ENCODE peak calls at places on chromosome 2, in nine cellular contexts. K is dorsolateral prefrontal cortex, O is K562, F is adrenal gland, B is right atrium auricular region, R is aorta, H is body of pancreas, Z is GM12865, M is OCI-LY7. J is an unnamed sample.
A peak's percentile ranks its signal among the peaks of the same experiment; 100 is the strongest.

GRCh38 chr2:45006041-45006941 is 3.0 kb downstream of the SIX2 start:
- DNase-seq in Z (no peak), O (no peak), K (no peak), R (no peak), H (no peak), B (no peak), M (no peak), F (no peak), J (no peak)

GRCh38 chr2:142794850-142795249 is 82.6 kb upstream of the KYNU start:
- DNase-seq in H (no peak), F (no peak), Z (no peak), B (no peak), O (no peak), K (no peak), M (no peak), R (no peak), J (no peak)

GRCh38 chr2:64143154-64144056 is 815 bp downstream of the PELI1 start:
- DNase-seq in R (no peak), O (peak; percentile 58), H (peak; percentile 42), B (no peak), F (peak; percentile 34), K (peak; percentile 53), M (peak; percentile 60), Z (peak; percentile 57), J (no peak)

GRCh38 chr2:39356922-39357639 is 80.0 kb downstream of the MAP4K3 start:
- DNase-seq in H (no peak), M (no peak), O (no peak), K (no peak), F (no peak), Z (no peak), B (no peak), R (no peak), J (no peak)

GRCh38 chr2:185689906-185690539 is 48.6 kb upstream of the FSIP2 start:
- DNase-seq in O (no peak), R (no peak), M (no peak), B (no peak), H (no peak), K (no peak), Z (no peak), F (no peak), J (peak; percentile 5)

GRCh38 chr2:160221391-160222276 is 21.6 kb upstream of the ITGB6 start:
- DNase-seq in O (no peak), H (peak; percentile 57), K (no peak), Z (no peak), F (no peak), B (peak; percentile 77), R (no peak), M (no peak), J (peak; percentile 51)

GRCh38 chr2:70088508-70089219 is 1.4 kb downstream of the PCBP1 start:
- DNase-seq in O (no peak), K (no peak), R (no peak), H (no peak), F (no peak), B (no peak), Z (no peak), M (no peak), J (no peak)

GRCh38 chr2:176128172-176129012 is 1.1 kb upstream of the HOXD8 start:
- DNase-seq in F (peak; percentile 33), K (no peak), M (no peak), H (no peak), O (no peak), R (no peak), B (no peak), Z (no peak), J (no peak)

GRCh38 chr2:1819396-1819795 is 75.1 kb upstream of the PXDN start:
- DNase-seq in F (no peak), Z (no peak), O (no peak), K (no peak), B (no peak), M (no peak), H (no peak), R (no peak), J (no peak)

GRCh38 chr2:234579231-234579962 is 82.5 kb upstream of the ARL4C start:
- DNase-seq in H (no peak), M (no peak), O (no peak), R (no peak), K (no peak), Z (no peak), B (no peak), F (no peak), J (no peak)

GRCh38 chr2:235966932-235967331 is 201.3 kb downstream of the GBX2 start:
- DNase-seq in F (no peak), M (no peak), O (no peak), Z (no peak), B (no peak), H (no peak), K (no peak), R (no peak), J (no peak)

GRCh38 chr2:174581543-174581942 is 16.1 kb downstream of the WIPF1 start:
- DNase-seq in F (no peak), O (no peak), Z (peak; percentile 30), H (no peak), B (no peak), M (no peak), K (no peak), R (no peak), J (no peak)

GRCh38 chr2:211228559-211228958 is 672.2 kb downstream of the CPS1 start:
- DNase-seq in M (no peak), F (no peak), R (no peak), Z (no peak), O (no peak), K (no peak), B (no peak), H (no peak), J (no peak)

GRCh38 chr2:177972123-177972522 is 100.5 kb downstream of the PDE11A start:
- DNase-seq in R (no peak), H (no peak), O (no peak), B (no peak), Z (no peak), F (no peak), M (no peak), K (no peak), J (no peak)

GRCh38 chr2:170869036-170869435 is 52.3 kb downstream of the GAD1 start:
- DNase-seq in R (no peak), M (no peak), B (no peak), H (no peak), F (no peak), Z (no peak), O (no peak), K (no peak), J (no peak)

GRCh38 chr2:170878505-170878904 is 50.5 kb upstream of the GORASP2 start:
- DNase-seq in F (no peak), Z (peak; percentile 13), K (no peak), M (no peak), R (no peak), H (no peak), O (no peak), B (no peak), J (no peak)

GRCh38 chr2:170869461-170869860 is 52.8 kb downstream of the GAD1 start:
- DNase-seq in Z (no peak), O (no peak), K (no peak), M (no peak), R (no peak), H (no peak), F (no peak), B (no peak), J (no peak)

GRCh38 chr2:170878061-170878460 is 51.0 kb upstream of the GORASP2 start:
- DNase-seq in M (no peak), B (no peak), H (no peak), R (no peak), F (no peak), K (no peak), Z (no peak), O (no peak), J (no peak)

DNA sequence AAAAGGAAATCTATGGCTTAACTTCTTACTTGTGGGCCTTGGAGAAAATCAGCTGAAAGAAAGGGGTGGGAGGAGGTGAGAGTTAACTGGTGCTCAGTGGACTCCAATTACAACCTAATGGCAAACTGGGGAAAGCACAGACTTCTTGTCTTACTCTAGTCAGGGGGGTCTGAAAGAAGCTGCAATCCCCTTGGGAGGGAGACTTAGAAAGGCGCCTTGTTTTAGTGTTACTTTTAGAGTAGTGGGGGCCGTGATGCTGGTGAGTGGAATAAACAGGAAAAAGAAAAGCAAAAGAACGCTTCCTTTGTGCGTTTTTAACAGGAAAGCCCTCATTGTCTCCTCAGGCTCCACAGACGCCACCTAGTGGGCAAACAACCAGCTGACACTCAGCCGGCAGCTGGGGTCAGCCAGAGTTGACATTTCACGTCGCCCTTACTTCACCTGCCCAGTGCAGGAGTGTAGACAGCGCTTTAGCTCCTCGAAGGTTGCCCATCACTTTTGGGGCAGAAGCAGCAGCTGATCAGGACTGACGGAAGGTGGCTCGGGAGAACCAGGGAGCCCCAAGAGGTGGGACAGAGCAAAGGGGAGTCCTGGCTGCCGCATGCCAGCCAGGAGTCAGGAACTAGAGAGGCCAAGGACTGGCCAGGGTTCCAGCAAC is 55.9 kb upstream of the GORASP2 start:
- DNase-seq in O (peak; percentile 91), H (peak; percentile 73), M (peak; percentile 77), Z (peak; percentile 82), R (peak; percentile 89), K (peak; percentile 57), F (peak; percentile 86), B (peak; percentile 63), J (no peak)
- H3K4me3 ChIP-seq in O (no peak overlapping the region), H (no peak overlapping the region), M (no peak overlapping the region), Z (peak overlapping the region; percentile 1), R (no peak overlapping the region), K (peak overlapping the region; percentile 13), F (peak overlapping the region; percentile 31), B (no peak overlapping the region), J (peak overlapping the region; percentile 14)

GRCh38 chr2:9002313-9002636 is 1.2 kb downstream of the MBOAT2 start:
- DNase-seq in M (no peak), R (no peak), H (no peak), F (no peak), O (peak; percentile 42), K (no peak), B (no peak), Z (no peak), J (no peak)
- H3K4me3 ChIP-seq in M (no peak overlapping the region), R (no peak overlapping the region), H (no peak overlapping the region), F (no peak overlapping the region), O (peak overlapping the region; percentile 68), K (peak overlapping the region; percentile 71), B (peak overlapping the region; percentile 38), Z (no peak overlapping the region), J (peak overlapping the region; percentile 82)

GRCh38 chr2:101309211-101309700 is 755 bp upstream of the RNF149 start:
- DNase-seq in O (no peak), F (no peak), H (no peak), Z (no peak), B (no peak), R (no peak), M (no peak), K (no peak), J (no peak)
- H3K4me3 ChIP-seq in O (peak overlapping the region; percentile 72), F (no peak overlapping the region), H (no peak overlapping the region), Z (peak overlapping the region; percentile 95), B (peak overlapping the region; percentile 99), R (no peak overlapping the region), M (peak overlapping the region; percentile 69), K (peak overlapping the region; percentile 89), J (peak overlapping the region; percentile 75)

DNA sequence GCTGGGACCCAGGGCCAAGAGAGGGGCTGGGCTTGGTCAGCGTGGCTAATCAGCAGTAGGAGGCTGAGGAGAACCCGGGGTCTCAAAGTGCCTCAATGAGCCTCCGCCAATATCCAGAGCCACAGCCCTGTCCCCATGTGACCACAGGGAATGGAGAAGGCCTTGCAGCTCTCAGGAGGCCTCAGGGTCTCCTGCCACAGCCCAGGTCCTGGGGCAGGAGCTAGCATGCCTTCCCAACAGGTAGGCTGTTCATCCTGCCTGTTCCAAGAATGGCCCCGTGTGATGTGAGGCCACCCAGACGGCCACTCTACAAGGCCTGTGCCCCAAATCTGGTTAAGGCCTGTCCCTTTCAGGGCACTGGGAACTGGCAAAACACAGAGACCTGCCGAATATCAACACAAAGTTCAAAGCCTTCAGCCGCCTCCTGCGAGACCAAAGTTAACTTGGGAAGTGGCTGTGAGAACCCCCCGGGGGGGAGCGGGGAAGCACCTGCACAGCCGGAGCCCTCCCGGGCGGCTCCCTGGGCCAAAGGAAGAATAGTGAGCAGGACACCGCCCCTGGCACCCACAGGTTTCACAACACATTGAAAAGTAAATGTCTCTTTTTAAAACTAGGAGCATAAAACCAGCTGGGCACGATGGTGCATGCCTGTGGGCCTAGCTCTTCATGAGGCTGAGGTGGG is 4.5 kb upstream of the LIMS2 start:
- DNase-seq in R (no peak), F (no peak), O (no peak), B (peak; percentile 44), H (no peak), K (no peak), Z (no peak), M (no peak), J (no peak)
- H3K4me3 ChIP-seq in R (no peak overlapping the region), F (no peak overlapping the region), O (no peak overlapping the region), B (peak overlapping the region; percentile 29), H (no peak overlapping the region), K (no peak overlapping the region), Z (no peak overlapping the region), M (no peak overlapping the region), J (no peak overlapping the region)